ENCODE peak calls at places on chromosomes 16 and 17, in five cellular contexts. S is GM13976, C is kidney epithelial cell, T is cardiac fibroblast, G is cardiac muscle cell. A is an unnamed sample.

GRCh38 chr17:81365148-81365600 is 30.1 kb upstream of the BAHCC1 start:
- DNase-seq in S (no peak), C (no peak), T (peak), G (peak), A (peak)

GRCh38 chr17:43750154-43750553 is 8.4 kb downstream of the SOST start:
- DNase-seq in S (no peak), C (no peak), T (no peak), G (no peak), A (peak)

GRCh38 chr17:70353408-70354092 is 184.2 kb downstream of the KCNJ2 start:
- DNase-seq in S (no peak), C (no peak), T (no peak), G (no peak), A (no peak)

GRCh38 chr16:89187337-89188063 is 12.8 kb downstream of the SLC22A31 start:
- DNase-seq in S (no peak), C (no peak), T (peak), G (peak), A (no peak)

GRCh38 chr16:57314161-57314785 is 29.8 kb upstream of the PLLP start:
- DNase-seq in S (peak), C (no peak), T (no peak), G (no peak), A (no peak)

GRCh38 chr16:8877894-8878522 is 4.1 kb upstream of the LITAFD start:
- DNase-seq in S (peak), C (no peak), T (no peak), G (no peak), A (peak)

GRCh38 chr17:42898147-42898807 is 2.3 kb upstream of the G6PC1 start:
- DNase-seq in S (no peak), C (no peak), T (no peak), G (no peak), A (no peak)

GRCh38 chr16:87524407-87524806 is 31.6 kb upstream of the ZCCHC14 start:
- DNase-seq in S (no peak), C (no peak), T (no peak), G (no peak), A (no peak)

GRCh38 chr17:74059471-74059870 is 144.0 kb upstream of the RPL38 start:
- DNase-seq in S (no peak), C (no peak), T (no peak), G (no peak), A (no peak)

GRCh38 chr16:30523768-30524574 is 2.4 kb downstream of the ZNF768 start:
- DNase-seq in S (no peak), C (no peak), T (peak), G (peak), A (no peak)

GRCh38 chr17:46063239-46063638 is 64.2 kb downstream of the STH start:
- DNase-seq in S (no peak), C (peak), T (peak), G (peak), A (peak)

GRCh38 chr16:51670527-51670926 is 519.5 kb upstream of the SALL1 start:
- DNase-seq in S (no peak), C (no peak), T (no peak), G (no peak), A (no peak)

GRCh38 chr17:50304781-50305404 is 30.6 kb downstream of the TMEM92 start:
- DNase-seq in S (no peak), C (no peak), T (peak), G (peak), A (no peak)

GRCh38 chr17:49439673-49440571 is 25.2 kb upstream of the PHB1 start:
- DNase-seq in S (no peak), C (peak), T (peak), G (no peak), A (no peak)

GRCh38 chr17:13759936-13760335 is 158.2 kb upstream of the HS3ST3A1 start:
- DNase-seq in S (no peak), C (no peak), T (peak), G (peak), A (no peak)

GRCh38 chr17:61480414-61480807 is 28.2 kb downstream of the TBX4 start:
- DNase-seq in S (no peak), C (no peak), T (no peak), G (no peak), A (no peak)

GRCh38 chr17:59131131-59131530 is 23.9 kb downstream of the SKA2 start:
- DNase-seq in S (no peak), C (no peak), T (peak), G (no peak), A (no peak)

GRCh38 chr16:1152651-1153259 is at the start of gene CACNA1H:
- DNase-seq in S (peak), C (no peak), T (no peak), G (no peak), A (peak)

GRCh38 chr16:53931946-53932345 is 228.0 kb downstream of the FTO start:
- DNase-seq in S (no peak), C (no peak), T (no peak), G (no peak), A (no peak)

GRCh38 chr17:67359960-67360817 is 6.2 kb downstream of the PSMD12 start:
- DNase-seq in S (no peak), C (no peak), T (peak), G (peak), A (no peak)

GRCh38 chr16:87608400-87608985 is 6.2 kb downstream of the JPH3 start:
- DNase-seq in S (peak), C (peak), T (peak), G (peak), A (peak)

GRCh38 chr17:71909155-71909554 is 211.7 kb upstream of the SOX9 start:
- DNase-seq in S (no peak), C (no peak), T (no peak), G (no peak), A (no peak)

GRCh38 chr16:4777339-4778049 is 10.5 kb upstream of the ZNF500 start:
- DNase-seq in S (no peak), C (no peak), T (no peak), G (no peak), A (no peak)

GRCh38 chr17:77472837-77473214 is 332.1 kb downstream of the SEC14L1 start:
- DNase-seq in S (no peak), C (no peak), T (no peak), G (no peak), A (no peak)

GRCh38 chr16:7596285-7596684 is 263.6 kb downstream of the RBFOX1 start:
- DNase-seq in S (no peak), C (no peak), T (no peak), G (no peak), A (no peak)

GRCh38 chr16:13435415-13435814 is 484.5 kb upstream of the ERCC4 start:
- DNase-seq in S (no peak), C (no peak), T (no peak), G (no peak), A (no peak)

GRCh38 chr16:4172070-4172469 is 55.8 kb upstream of the ADCY9 start:
- DNase-seq in S (no peak), C (no peak), T (peak), G (no peak), A (no peak)

GRCh38 chr16:85767569-85767968 is 16.7 kb upstream of the C16orf74 start:
- DNase-seq in S (no peak), C (peak), T (peak), G (peak), A (peak)

DNA sequence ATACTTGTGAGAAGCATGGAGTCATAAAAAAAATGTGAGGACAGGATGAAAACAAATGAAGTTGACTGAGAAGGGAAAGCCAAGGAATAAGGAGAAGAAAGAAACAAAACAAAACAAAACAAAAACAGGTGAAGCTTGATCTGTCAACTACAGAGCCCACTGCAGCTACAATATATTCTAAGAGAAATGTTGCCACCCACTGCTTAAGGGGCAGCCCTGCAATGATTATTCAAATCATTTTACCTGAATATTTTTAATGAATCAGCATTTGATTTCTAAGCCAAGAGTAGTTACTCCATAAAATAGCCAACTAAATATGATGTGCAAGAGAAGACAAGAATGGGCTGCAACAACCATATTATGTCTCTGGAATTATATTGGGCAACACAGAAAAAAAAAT is 252.0 kb upstream of the KIF2B start:
- DNase-seq in S (no peak), C (no peak), T (no peak), G (peak), A (no peak)
- TF ChIP-seq CTCF in S (no peak), C (no peak), T (no peak), G (no peak), A (no peak)

GRCh38 chr17:63436523-63437110 is 9.5 kb downstream of the CYB561 start:
- DNase-seq in S (no peak), C (no peak), T (no peak), G (peak), A (no peak)
- TF ChIP-seq CTCF in S (no peak), C (no peak), T (no peak), G (peak), A (no peak)

DNA sequence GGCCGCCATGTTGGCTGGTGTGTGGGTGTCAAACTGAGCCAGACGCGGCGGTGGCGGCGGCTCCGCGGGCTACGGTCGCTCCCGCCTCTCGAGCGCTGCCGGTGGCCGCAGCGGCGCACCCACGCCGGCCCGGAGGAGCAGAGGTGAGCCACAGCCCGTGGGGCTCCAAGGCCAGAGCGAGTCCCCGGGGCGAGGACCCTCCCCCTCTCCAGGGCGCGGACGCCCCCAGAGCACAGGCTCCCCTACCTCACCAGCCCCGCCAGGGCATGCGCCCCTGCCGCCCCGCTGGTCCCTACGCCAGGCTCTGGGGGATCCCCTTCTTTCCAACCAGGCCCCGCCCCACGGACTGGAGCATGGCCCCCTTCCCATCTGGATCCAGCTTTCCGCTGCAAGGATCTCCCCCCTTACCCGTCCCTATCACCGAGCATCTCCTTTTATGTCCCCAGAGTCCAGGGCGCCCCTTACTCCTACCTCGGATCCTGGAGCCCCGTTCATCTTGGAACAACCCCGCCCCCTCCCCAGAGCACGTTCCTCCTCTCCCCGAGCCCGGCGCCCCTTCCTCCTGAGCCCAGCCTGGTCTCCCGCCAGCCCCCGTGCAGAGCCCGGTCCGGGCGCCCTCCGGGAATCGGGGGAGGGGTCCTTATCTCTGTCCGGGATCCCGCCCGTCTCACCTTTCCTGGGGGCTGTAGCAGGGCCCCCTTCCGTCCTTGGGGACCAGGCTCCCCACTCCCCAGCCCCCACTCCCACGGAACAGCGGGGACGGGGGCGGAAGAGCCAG is 412 bp downstream of the EPN2 start:
- DNase-seq in S (peak), C (no peak), T (no peak), G (no peak), A (peak)
- TF ChIP-seq CTCF in S (no peak), C (no peak), T (no peak), G (peak), A (peak)

DNA sequence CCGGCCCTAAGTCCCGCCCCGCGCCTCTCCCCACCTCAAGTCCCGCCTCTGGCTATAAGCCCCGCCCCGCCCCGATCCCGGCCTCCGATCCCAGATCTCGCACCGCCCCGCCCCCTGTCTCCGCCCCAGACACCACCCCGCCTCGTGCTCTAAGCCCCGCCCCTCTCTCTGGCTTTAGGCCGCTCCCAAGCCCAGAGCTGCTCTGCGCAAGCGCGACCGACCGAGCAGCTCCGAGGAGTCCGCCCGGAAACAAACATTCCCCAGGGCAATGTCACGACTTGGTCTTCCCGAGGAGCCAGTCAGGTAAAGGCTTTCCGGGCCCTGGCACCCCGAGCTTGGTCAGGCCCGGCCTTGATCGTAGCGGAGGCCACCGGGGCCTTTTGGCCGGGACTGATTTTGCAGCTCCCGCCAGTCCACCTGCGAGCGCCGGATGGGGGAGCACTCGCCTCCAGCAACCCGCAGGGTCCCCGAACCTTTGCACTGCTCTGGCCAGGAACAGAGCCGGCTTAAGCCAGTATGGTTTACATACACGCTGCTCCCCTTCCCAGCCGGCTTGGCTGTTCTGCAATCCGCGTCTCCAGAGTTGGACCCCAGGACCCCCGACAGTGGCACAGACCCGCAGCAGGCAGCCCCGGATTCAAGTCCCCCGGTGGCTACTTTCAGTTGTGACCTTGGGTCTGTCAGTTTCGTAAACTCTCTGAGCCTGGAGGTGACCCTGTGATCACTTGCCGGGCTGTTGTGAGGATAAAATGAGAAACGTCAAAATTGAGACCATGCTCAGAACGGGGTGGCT is at the start of gene NUDT7:
- DNase-seq in S (peak), C (peak), T (peak), G (peak), A (peak)
- TF ChIP-seq CTCF in S (peak), C (peak), T (no peak), G (peak), A (peak)

GRCh38 chr17:75067856-75068255 is 19.9 kb upstream of the SLC16A5 start:
- DNase-seq in S (no peak), C (no peak), T (no peak), G (no peak), A (no peak)

GRCh38 chr17:75065562-75066151 is 18.6 kb downstream of the KCTD2 start:
- DNase-seq in S (peak), C (no peak), T (peak), G (no peak), A (no peak)

GRCh38 chr17:75073618-75074047 is 14.1 kb upstream of the SLC16A5 start:
- DNase-seq in S (no peak), C (no peak), T (no peak), G (no peak), A (no peak)

GRCh38 chr17:75068750-75069149 is 19.0 kb upstream of the SLC16A5 start:
- DNase-seq in S (no peak), C (no peak), T (no peak), G (no peak), A (no peak)

GRCh38 chr17:75069783-75070182 is 18.0 kb upstream of the SLC16A5 start:
- DNase-seq in S (no peak), C (no peak), T (peak), G (no peak), A (peak)
- TF ChIP-seq CTCF in S (peak), C (peak), T (peak), G (no peak), A (peak)

DNA sequence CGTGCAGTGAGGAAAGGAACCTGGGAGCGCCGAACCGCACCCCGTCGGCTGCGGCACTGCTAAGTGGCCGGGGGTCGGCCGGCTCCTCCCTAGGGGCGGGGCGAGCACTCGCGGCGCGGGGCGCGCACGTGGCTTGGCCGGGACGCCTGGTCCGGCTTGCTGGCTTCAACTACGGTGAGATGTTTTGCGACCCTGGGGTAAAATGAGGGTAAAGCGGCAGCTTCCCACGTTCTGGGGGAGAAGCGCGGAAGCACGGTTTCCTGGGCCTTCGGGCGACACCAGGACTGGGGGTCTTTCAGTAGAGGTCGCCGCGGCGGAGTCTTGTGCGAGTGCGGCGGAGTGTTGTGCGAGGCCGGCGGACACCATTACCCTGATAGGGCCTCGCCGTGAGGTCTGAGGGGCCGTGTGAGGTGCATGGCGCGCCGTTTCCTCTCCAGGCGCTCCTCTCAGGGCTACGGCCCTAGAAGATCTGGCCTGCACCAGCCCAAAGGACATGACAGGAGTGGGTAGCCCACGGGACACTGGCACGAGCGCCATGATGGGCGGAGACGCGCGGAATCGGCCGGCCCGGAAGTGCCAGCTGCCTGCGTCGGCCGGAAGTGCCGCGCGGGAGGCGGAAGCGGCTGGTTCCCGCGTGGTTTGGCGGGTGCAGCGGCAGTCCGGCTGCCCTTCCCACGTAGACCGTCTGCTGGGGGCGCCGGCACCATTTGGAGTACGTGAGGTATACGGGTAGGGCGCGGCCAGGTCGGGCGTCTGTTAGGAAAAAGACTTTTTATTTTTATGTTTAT is at the start of gene PIGW:
- DNase-seq in S (peak), C (peak), T (peak), G (peak), A (peak)
- TF ChIP-seq CTCF in S (peak), C (no peak), T (no peak), G (peak), A (no peak)

DNA sequence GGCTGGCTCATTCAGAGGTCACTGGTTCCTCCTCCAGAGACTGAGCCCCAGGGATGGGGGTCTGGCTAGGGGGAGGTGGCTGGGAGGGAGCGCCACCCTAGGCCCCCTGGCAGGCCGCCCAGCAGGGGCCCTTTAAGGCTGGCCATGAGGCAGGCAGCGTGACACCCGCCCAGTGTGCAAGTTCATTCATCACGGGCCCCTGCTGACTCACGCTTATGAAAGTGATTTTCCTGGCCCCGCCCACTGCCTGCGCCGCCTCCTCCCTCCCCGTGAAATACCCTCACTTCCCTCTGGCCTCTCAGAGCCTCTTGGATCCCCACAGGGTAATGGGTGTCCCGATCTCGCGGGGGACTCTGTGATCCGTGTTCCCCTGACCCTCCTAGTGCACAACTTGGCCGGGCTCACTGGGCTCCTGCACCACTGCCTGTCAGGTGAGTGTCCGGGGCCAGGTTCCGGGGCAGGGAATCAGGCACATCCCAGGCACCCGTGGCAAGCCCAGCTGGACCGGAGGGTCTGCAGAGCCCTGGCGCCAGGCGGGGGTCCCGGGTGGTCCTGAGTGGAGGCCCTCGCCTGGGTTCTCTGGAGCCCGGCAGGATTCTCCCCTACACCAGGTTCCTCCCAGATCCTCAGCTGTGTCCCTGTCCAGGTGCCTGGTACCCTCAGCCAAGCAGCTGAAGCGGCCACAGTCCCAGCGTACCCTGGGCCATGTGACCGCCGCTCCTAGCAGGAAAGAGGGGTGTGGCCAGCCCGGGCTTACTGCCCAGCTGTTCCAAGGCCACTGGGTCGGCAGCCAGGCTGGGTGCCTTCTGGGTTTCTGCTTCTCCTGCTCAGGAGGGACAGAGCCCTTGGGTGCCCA is at the start of gene OSGIN1:
- DNase-seq in S (peak), C (peak), T (peak), G (peak), A (peak)
- TF ChIP-seq CTCF in S (no peak), C (no peak), T (no peak), G (no peak), A (no peak)

GRCh38 chr16:73183678-73184092 is 135.8 kb upstream of the ZFHX3 start:
- DNase-seq in S (no peak), C (no peak), T (peak), G (peak), A (no peak)
- TF ChIP-seq CTCF in S (no peak), C (no peak), T (no peak), G (peak), A (no peak)

DNA sequence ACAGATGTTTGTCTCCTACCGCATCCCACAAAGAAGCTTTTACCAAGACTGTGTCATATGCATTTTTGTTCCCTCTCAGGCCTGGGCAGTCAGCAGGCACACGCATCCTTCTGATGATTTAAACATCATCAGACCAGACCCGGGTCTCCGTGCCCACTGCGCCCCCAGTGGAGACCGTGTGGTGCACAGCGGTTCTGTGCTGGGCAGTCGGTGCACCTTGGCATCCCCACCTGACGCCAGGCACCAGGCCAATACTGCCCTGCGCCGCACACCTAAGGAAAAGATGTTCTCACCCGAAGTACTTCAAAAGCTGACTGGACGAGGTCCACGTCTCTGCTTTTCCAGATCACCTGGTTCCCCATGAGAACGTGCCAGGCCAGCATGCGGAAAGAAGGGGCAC is 10.6 kb upstream of the PLD6 start:
- DNase-seq in S (no peak), C (no peak), T (no peak), G (no peak), A (no peak)
- TF ChIP-seq CTCF in S (no peak), C (no peak), T (no peak), G (no peak), A (no peak)

A was measured in RWPE1.